ENCODE peak calls at places on chromosomes 4 and X, in five cellular contexts. D, X, B, E and K are unnamed samples.

GRCh38 chrX:10111364-10112148 is 45.2 kb upstream of the CLCN4 start:
- DNase-seq in D (peak), X (no peak), B (no peak), E (peak), K (peak)

GRCh38 chr4:2064276-2064991 is 5.3 kb downstream of the NAT8L start:
- DNase-seq in D (no peak), X (no peak), B (no peak), E (no peak), K (no peak)

GRCh38 chrX:18620349-18620748 is 51.6 kb downstream of the RS1 start:
- DNase-seq in D (no peak), X (no peak), B (no peak), E (no peak), K (no peak)

GRCh38 chr4:113031212-113031611 is 18.2 kb upstream of the ANK2 start:
- DNase-seq in D (no peak), X (no peak), B (no peak), E (no peak), K (no peak)

GRCh38 chr4:85498068-85498733 is 23.3 kb downstream of the ARHGAP24 start:
- DNase-seq in D (peak), X (peak), B (no peak), E (peak), K (peak)

GRCh38 chr4:187992971-187993370 is 2.6 kb upstream of the ZFP42 start:
- DNase-seq in D (no peak), X (no peak), B (no peak), E (no peak), K (no peak)

GRCh38 chrX:123959281-123960063 is 2.0 kb upstream of the STAG2 start:
- DNase-seq in D (peak), X (peak), B (no peak), E (peak), K (peak)

GRCh38 chr4:80153800-80154546 is 43.3 kb upstream of the PRDM8 start:
- DNase-seq in D (peak), X (no peak), B (no peak), E (no peak), K (no peak)

GRCh38 chrX:136210806-136211205 is 40.4 kb downstream of the MAP7D3 start:
- DNase-seq in D (peak), X (no peak), B (no peak), E (no peak), K (no peak)

GRCh38 chr4:37822220-37822619 is 4.3 kb upstream of the PGM2 start:
- DNase-seq in D (peak), X (no peak), B (no peak), E (no peak), K (no peak)

GRCh38 chrX:13533726-13534125 is 35.7 kb upstream of the EGFL6 start:
- DNase-seq in D (peak), X (no peak), B (no peak), E (no peak), K (no peak)

GRCh38 chr4:20095805-20096541 is 155.7 kb upstream of the SLIT2 start:
- DNase-seq in D (peak), X (no peak), B (no peak), E (no peak), K (no peak)

GRCh38 chrX:43949669-43950068 is 23.5 kb downstream of the NDP start:
- DNase-seq in D (no peak), X (no peak), B (no peak), E (no peak), K (peak)

GRCh38 chrX:68650491-68650890 is 3.0 kb downstream of the STARD8 start:
- DNase-seq in D (peak), X (no peak), B (no peak), E (no peak), K (no peak)

GRCh38 chr4:16001484-16001858 is 38.5 kb upstream of the FGFBP2 start:
- DNase-seq in D (peak), X (peak), B (peak), E (peak), K (peak)

GRCh38 chr4:156805696-156806095 is 165.9 kb downstream of the PDGFC start:
- DNase-seq in D (no peak), X (no peak), B (no peak), E (no peak), K (no peak)

GRCh38 chr4:83261307-83261706 is 23.3 kb downstream of the COQ2 start:
- DNase-seq in D (no peak), X (no peak), B (no peak), E (no peak), K (no peak)

GRCh38 chr4:94571301-94571700 is 119.6 kb downstream of the PDLIM5 start:
- DNase-seq in D (no peak), X (no peak), B (no peak), E (no peak), K (no peak)

GRCh38 chrX:97119474-97120109 is 235.9 kb downstream of the RPA4 start:
- DNase-seq in D (no peak), X (no peak), B (no peak), E (no peak), K (no peak)

GRCh38 chrX:39808471-39808917 is 289.3 kb downstream of the BCOR start:
- DNase-seq in D (peak), X (no peak), B (no peak), E (no peak), K (no peak)

GRCh38 chr4:135718019-135718418 is 1516.4 kb upstream of the PABPC4L start:
- DNase-seq in D (no peak), X (no peak), B (no peak), E (no peak), K (no peak)

GRCh38 chrX:80808854-80809493 is 703 bp downstream of the BRWD3 start:
- DNase-seq in D (peak), X (no peak), B (no peak), E (no peak), K (peak)

GRCh38 chr4:15754323-15754722 is 23.8 kb upstream of the CD38 start:
- DNase-seq in D (no peak), X (no peak), B (no peak), E (no peak), K (no peak)

GRCh38 chrX:154401045-154401799 is 3.0 kb downstream of the RPL10 start:
- DNase-seq in D (peak), X (no peak), B (no peak), E (no peak), K (no peak)

GRCh38 chr4:3461515-3462291 is 1.4 kb upstream of the DOK7 start:
- DNase-seq in D (no peak), X (no peak), B (no peak), E (no peak), K (peak)

GRCh38 chr4:3361406-3361805 is 68.6 kb downstream of the RGS12 start:
- DNase-seq in D (no peak), X (no peak), B (no peak), E (no peak), K (no peak)

GRCh38 chrX:96433409-96434122 is 251.1 kb upstream of the DIAPH2 start:
- DNase-seq in D (no peak), X (no peak), B (no peak), E (no peak), K (no peak)

GRCh38 chr4:82865592-82865991 is 25.4 kb downstream of the SEC31A start:
- DNase-seq in D (peak), X (no peak), B (no peak), E (no peak), K (no peak)

GRCh38 chrX:11341274-11342256 is 48.4 kb downstream of the AMELX start:
- DNase-seq in D (peak), X (peak), B (no peak), E (peak), K (peak)

GRCh38 chr4:23337292-23337691 is 552.6 kb downstream of the PPARGC1A start:
- DNase-seq in D (no peak), X (no peak), B (no peak), E (no peak), K (no peak)

GRCh38 chr4:32025840-32026459 is 1305.8 kb downstream of the PCDH7 start:
- DNase-seq in D (peak), X (no peak), B (no peak), E (no peak), K (no peak)

GRCh38 chr4:2799971-2800690 is 7.2 kb downstream of the SH3BP2 start:
- DNase-seq in D (no peak), X (peak), B (no peak), E (no peak), K (no peak)

GRCh38 chr4:6378493-6379445 is 93.6 kb downstream of the PPP2R2C start:
- DNase-seq in D (no peak), X (no peak), B (no peak), E (no peak), K (no peak)

GRCh38 chrX:106927700-106928099 is 7.5 kb downstream of the CLDN2 start:
- DNase-seq in D (no peak), X (no peak), B (no peak), E (no peak), K (no peak)

GRCh38 chr4:79526970-79527565 is 119.0 kb upstream of the GK2 start:
- DNase-seq in D (no peak), X (no peak), B (no peak), E (no peak), K (no peak)